ENCODE peak calls at places on chromosomes 1 and 21, in nine cellular contexts. One of them, this sample, is unnamed.

GRCh38 chr1:178976541-178976940 is 49.2 kb upstream of the FAM20B start:
- DNase-seq in body of pancreas: no peak
- DNase-seq in upper lobe of right lung: no peak
- DNase-seq in psoas muscle: no peak
- DNase-seq in uterus: no peak
- DNase-seq in pancreas: no peak
- DNase-seq in kidney epithelial cell: no peak
- DNase-seq in brain microvascular endothelial cell: no peak
- DNase-seq in right lobe of liver: no peak
- DNase-seq in this sample: no peak

GRCh38 chr1:12127206-12127810 is 39.5 kb upstream of the TNFRSF1B start:
- DNase-seq in right lobe of liver: no peak
- DNase-seq in pancreas: no peak
- DNase-seq in brain microvascular endothelial cell: no peak
- DNase-seq in upper lobe of right lung: no peak
- DNase-seq in uterus: no peak
- DNase-seq in kidney epithelial cell: no peak
- DNase-seq in body of pancreas: no peak
- DNase-seq in psoas muscle: no peak
- DNase-seq in this sample: no peak

GRCh38 chr1:91523462-91523861 is 22.8 kb downstream of the CDC7 start:
- DNase-seq in kidney epithelial cell: peak; percentile 73
- DNase-seq in body of pancreas: no peak
- DNase-seq in upper lobe of right lung: no peak
- DNase-seq in psoas muscle: no peak
- DNase-seq in pancreas: no peak
- DNase-seq in brain microvascular endothelial cell: no peak
- DNase-seq in uterus: no peak
- DNase-seq in right lobe of liver: no peak
- DNase-seq in this sample: no peak

GRCh38 chr1:108561731-108562326 is 1.9 kb downstream of the EEIG2 start:
- DNase-seq in uterus: peak; percentile 19
- DNase-seq in right lobe of liver: peak; percentile 79
- DNase-seq in body of pancreas: peak; percentile 82
- DNase-seq in upper lobe of right lung: peak; percentile 92
- DNase-seq in psoas muscle: peak; percentile 43
- DNase-seq in brain microvascular endothelial cell: no peak
- DNase-seq in pancreas: peak; percentile 82
- DNase-seq in kidney epithelial cell: no peak
- DNase-seq in this sample: no peak

GRCh38 chr1:166844791-166845190 is 5.5 kb downstream of the POGK start:
- DNase-seq in kidney epithelial cell: no peak
- DNase-seq in psoas muscle: no peak
- DNase-seq in upper lobe of right lung: no peak
- DNase-seq in right lobe of liver: no peak
- DNase-seq in brain microvascular endothelial cell: no peak
- DNase-seq in uterus: no peak
- DNase-seq in pancreas: no peak
- DNase-seq in body of pancreas: no peak
- DNase-seq in this sample: no peak

GRCh38 chr1:96464991-96465875 is 256.4 kb upstream of the PTBP2 start:
- DNase-seq in psoas muscle: peak; percentile 32
- DNase-seq in pancreas: no peak
- DNase-seq in body of pancreas: no peak
- DNase-seq in brain microvascular endothelial cell: no peak
- DNase-seq in uterus: no peak
- DNase-seq in right lobe of liver: peak; percentile 62
- DNase-seq in kidney epithelial cell: no peak
- DNase-seq in upper lobe of right lung: no peak
- DNase-seq in this sample: no peak

GRCh38 chr1:62131093-62131725 is 63.4 kb upstream of the L1TD1 start:
- DNase-seq in body of pancreas: peak; percentile 36
- DNase-seq in brain microvascular endothelial cell: peak; percentile 53
- DNase-seq in psoas muscle: no peak
- DNase-seq in uterus: no peak
- DNase-seq in pancreas: no peak
- DNase-seq in kidney epithelial cell: peak; percentile 42
- DNase-seq in upper lobe of right lung: no peak
- DNase-seq in right lobe of liver: no peak
- DNase-seq in this sample: peak; percentile 33

GRCh38 chr1:54475357-54476230 is 69.4 kb upstream of the SSBP3 start:
- DNase-seq in kidney epithelial cell: no peak
- DNase-seq in body of pancreas: no peak
- DNase-seq in right lobe of liver: no peak
- DNase-seq in pancreas: no peak
- DNase-seq in uterus: peak; percentile 54
- DNase-seq in psoas muscle: no peak
- DNase-seq in brain microvascular endothelial cell: no peak
- DNase-seq in upper lobe of right lung: no peak
- DNase-seq in this sample: no peak

GRCh38 chr1:69567847-69568434 is at the start of gene LRRC7:
- DNase-seq in upper lobe of right lung: peak; percentile 63
- DNase-seq in right lobe of liver: peak; percentile 53
- DNase-seq in body of pancreas: no peak
- DNase-seq in psoas muscle: no peak
- DNase-seq in brain microvascular endothelial cell: no peak
- DNase-seq in kidney epithelial cell: no peak
- DNase-seq in pancreas: peak; percentile 20
- DNase-seq in uterus: no peak
- DNase-seq in this sample: no peak

GRCh38 chr1:205929812-205930577 is 13.3 kb downstream of the SLC26A9 start:
- DNase-seq in pancreas: no peak
- DNase-seq in uterus: no peak
- DNase-seq in right lobe of liver: no peak
- DNase-seq in psoas muscle: no peak
- DNase-seq in upper lobe of right lung: no peak
- DNase-seq in kidney epithelial cell: no peak
- DNase-seq in body of pancreas: no peak
- DNase-seq in brain microvascular endothelial cell: no peak
- DNase-seq in this sample: no peak

GRCh38 chr1:34686531-34686930 is 68.3 kb upstream of the GJB5 start:
- DNase-seq in psoas muscle: no peak
- DNase-seq in uterus: no peak
- DNase-seq in kidney epithelial cell: no peak
- DNase-seq in pancreas: no peak
- DNase-seq in body of pancreas: no peak
- DNase-seq in right lobe of liver: no peak
- DNase-seq in brain microvascular endothelial cell: no peak
- DNase-seq in upper lobe of right lung: peak; percentile 72
- DNase-seq in this sample: no peak

GRCh38 chr1:147177611-147178370 is 5.5 kb upstream of the PRKAB2 start:
- DNase-seq in upper lobe of right lung: no peak
- DNase-seq in brain microvascular endothelial cell: no peak
- DNase-seq in uterus: no peak
- DNase-seq in pancreas: no peak
- DNase-seq in kidney epithelial cell: no peak
- DNase-seq in psoas muscle: no peak
- DNase-seq in body of pancreas: no peak
- DNase-seq in right lobe of liver: no peak
- DNase-seq in this sample: no peak

GRCh38 chr1:228867951-228868730 is 132.9 kb downstream of the RHOU start:
- DNase-seq in kidney epithelial cell: no peak
- DNase-seq in upper lobe of right lung: no peak
- DNase-seq in body of pancreas: no peak
- DNase-seq in brain microvascular endothelial cell: no peak
- DNase-seq in uterus: no peak
- DNase-seq in pancreas: no peak
- DNase-seq in psoas muscle: peak; percentile 36
- DNase-seq in right lobe of liver: no peak
- DNase-seq in this sample: no peak

GRCh38 chr21:15437873-15438272 is 291.9 kb upstream of the USP25 start:
- DNase-seq in body of pancreas: no peak
- DNase-seq in uterus: no peak
- DNase-seq in psoas muscle: no peak
- DNase-seq in pancreas: no peak
- DNase-seq in kidney epithelial cell: peak; percentile 56
- DNase-seq in upper lobe of right lung: no peak
- DNase-seq in brain microvascular endothelial cell: no peak
- DNase-seq in right lobe of liver: no peak
- DNase-seq in this sample: peak; percentile 30

DNA sequence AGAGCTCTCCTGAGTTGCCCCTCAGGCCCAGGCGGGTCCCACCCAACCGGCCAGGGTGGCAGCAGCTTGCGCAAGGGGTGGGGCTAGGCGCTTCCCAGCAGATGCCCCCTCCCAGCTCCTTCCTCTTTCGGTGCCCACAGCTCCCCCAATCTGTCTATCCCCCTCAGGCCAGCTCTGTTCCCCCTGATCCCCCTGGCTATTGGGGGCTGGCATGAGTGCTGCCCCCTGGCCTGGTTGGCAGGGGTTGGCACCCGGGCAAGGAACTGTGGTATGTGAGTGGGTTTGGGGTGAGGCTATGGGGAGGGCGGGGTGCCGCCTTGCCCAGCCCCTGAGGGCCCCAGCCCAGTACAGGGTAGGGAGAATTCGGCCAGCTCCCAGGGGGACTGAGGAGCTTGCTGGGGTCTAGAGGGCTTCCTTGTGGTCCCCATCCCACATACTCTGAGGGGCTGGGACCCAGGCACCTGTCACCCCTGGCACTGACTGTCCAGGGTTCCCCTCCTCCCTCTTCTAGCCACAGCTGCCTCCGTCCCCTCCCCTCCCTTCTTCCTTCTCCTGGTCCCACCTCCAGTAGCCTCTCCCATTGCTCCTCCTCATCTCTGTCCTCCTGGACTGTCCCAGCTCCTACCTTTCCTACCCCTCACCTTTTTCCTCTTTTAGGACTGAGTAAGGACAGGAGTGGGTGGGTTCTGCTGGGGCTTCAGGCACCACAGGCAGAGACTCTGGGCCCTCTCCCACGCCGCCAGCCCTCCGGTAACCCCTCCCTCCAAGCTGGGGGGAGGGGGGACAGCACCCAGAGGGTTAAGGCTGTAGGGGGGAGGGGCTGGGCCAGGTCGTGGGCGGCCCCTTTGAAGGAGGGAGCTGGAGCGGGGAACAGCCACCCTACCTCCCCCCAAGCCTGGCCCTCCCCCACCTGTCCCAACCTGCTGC is 5.7 kb downstream of the ZBTB7B start:
- DNase-seq in body of pancreas: no peak
- DNase-seq in psoas muscle: no peak
- DNase-seq in brain microvascular endothelial cell: no peak
- DNase-seq in upper lobe of right lung: no peak
- DNase-seq in kidney epithelial cell: no peak
- DNase-seq in pancreas: no peak
- DNase-seq in uterus: no peak
- DNase-seq in right lobe of liver: no peak
- DNase-seq in this sample: no peak
- H3K4me3 ChIP-seq in body of pancreas: no peak overlapping the region
- H3K4me3 ChIP-seq in psoas muscle: peak overlapping the region; percentile 62
- H3K4me3 ChIP-seq in brain microvascular endothelial cell: no peak overlapping the region
- H3K4me3 ChIP-seq in upper lobe of right lung: peak overlapping the region; percentile 41
- H3K4me3 ChIP-seq in kidney epithelial cell: no peak overlapping the region
- H3K4me3 ChIP-seq in pancreas: no peak overlapping the region
- H3K4me3 ChIP-seq in uterus: no peak overlapping the region
- H3K4me3 ChIP-seq in right lobe of liver: no peak overlapping the region
- H3K4me3 ChIP-seq in this sample: no peak overlapping the region

DNA sequence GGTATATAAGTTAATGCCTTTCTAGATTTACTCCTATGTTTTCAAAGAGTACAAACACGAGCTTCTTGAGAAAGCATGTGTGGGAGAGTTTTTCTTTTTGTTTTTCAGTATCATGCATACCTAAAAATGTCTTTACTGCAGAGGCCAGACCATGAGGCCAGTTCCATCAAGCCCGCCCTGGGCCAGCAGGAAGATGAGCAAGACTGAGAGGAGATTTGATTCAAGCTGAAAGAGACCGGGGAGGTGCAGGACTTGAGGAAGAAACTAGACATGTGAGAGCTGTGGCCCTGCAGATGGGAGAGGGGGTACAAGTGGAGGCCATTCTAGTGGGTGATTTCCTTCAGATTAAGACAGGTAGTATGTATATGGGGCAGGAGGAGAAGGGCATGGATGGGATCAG is 33.4 kb upstream of the NTPCR start:
- DNase-seq in psoas muscle: no peak
- DNase-seq in upper lobe of right lung: no peak
- DNase-seq in right lobe of liver: no peak
- DNase-seq in uterus: no peak
- DNase-seq in pancreas: no peak
- DNase-seq in body of pancreas: no peak
- DNase-seq in kidney epithelial cell: no peak
- DNase-seq in brain microvascular endothelial cell: no peak
- DNase-seq in this sample: no peak
- TF ChIP-seq CTCF in psoas muscle: no peak
- TF ChIP-seq CTCF in upper lobe of right lung: no peak
- TF ChIP-seq CTCF in right lobe of liver: no peak
- TF ChIP-seq CTCF in uterus: no peak
- TF ChIP-seq CTCF in pancreas: no peak
- TF ChIP-seq CTCF in body of pancreas: no peak
- TF ChIP-seq CTCF in kidney epithelial cell: no peak
- TF ChIP-seq CTCF in brain microvascular endothelial cell: no peak
- TF ChIP-seq CTCF in this sample: no peak

GRCh38 chr1:42379794-42380616 is 587 bp upstream of the RIMKLA start:
- DNase-seq in psoas muscle: no peak
- DNase-seq in uterus: no peak
- DNase-seq in upper lobe of right lung: no peak
- DNase-seq in body of pancreas: no peak
- DNase-seq in kidney epithelial cell: no peak
- DNase-seq in right lobe of liver: no peak
- DNase-seq in pancreas: peak; percentile 15
- DNase-seq in brain microvascular endothelial cell: peak; percentile 7
- DNase-seq in this sample: peak; percentile 2

GRCh38 chr1:42385283-42385682 is 4.7 kb downstream of the RIMKLA start:
- DNase-seq in brain microvascular endothelial cell: peak; percentile 2
- DNase-seq in psoas muscle: no peak
- DNase-seq in kidney epithelial cell: no peak
- DNase-seq in upper lobe of right lung: no peak
- DNase-seq in uterus: no peak
- DNase-seq in body of pancreas: no peak
- DNase-seq in right lobe of liver: no peak
- DNase-seq in pancreas: no peak
- DNase-seq in this sample: peak; percentile 1

GRCh38 chr1:42386051-42386450 is 5.5 kb downstream of the RIMKLA start:
- DNase-seq in kidney epithelial cell: no peak
- DNase-seq in right lobe of liver: no peak
- DNase-seq in body of pancreas: no peak
- DNase-seq in uterus: no peak
- DNase-seq in pancreas: no peak
- DNase-seq in brain microvascular endothelial cell: no peak
- DNase-seq in psoas muscle: no peak
- DNase-seq in upper lobe of right lung: no peak
- DNase-seq in this sample: no peak

GRCh38 chr1:42381424-42381673 is 757 bp downstream of the RIMKLA start:
- DNase-seq in right lobe of liver: no peak
- DNase-seq in pancreas: no peak
- DNase-seq in brain microvascular endothelial cell: no peak
- DNase-seq in psoas muscle: no peak
- DNase-seq in uterus: no peak
- DNase-seq in kidney epithelial cell: no peak
- DNase-seq in upper lobe of right lung: no peak
- DNase-seq in body of pancreas: no peak
- DNase-seq in this sample: no peak

GRCh38 chr1:42380617-42381423 is at the start of gene RIMKLA:
- DNase-seq in body of pancreas: peak; percentile 65
- DNase-seq in uterus: no peak
- DNase-seq in psoas muscle: peak; percentile 57
- DNase-seq in upper lobe of right lung: peak; percentile 81
- DNase-seq in kidney epithelial cell: no peak
- DNase-seq in brain microvascular endothelial cell: no peak
- DNase-seq in pancreas: peak; percentile 62
- DNase-seq in right lobe of liver: peak; percentile 58
- DNase-seq in this sample: no peak
- H3K4me3 ChIP-seq in body of pancreas: no peak within 1 kb of the TSS
- H3K4me3 ChIP-seq in uterus: peak within 1 kb of the TSS; percentile 4
- H3K4me3 ChIP-seq in psoas muscle: peak within 1 kb of the TSS; percentile 71
- H3K4me3 ChIP-seq in upper lobe of right lung: peak within 1 kb of the TSS; percentile 66
- H3K4me3 ChIP-seq in kidney epithelial cell: peak within 1 kb of the TSS; percentile 41
- H3K4me3 ChIP-seq in brain microvascular endothelial cell: peak within 1 kb of the TSS; percentile 36
- H3K4me3 ChIP-seq in pancreas: peak within 1 kb of the TSS; percentile 55
- H3K4me3 ChIP-seq in right lobe of liver: peak within 1 kb of the TSS; percentile 44
- H3K4me3 ChIP-seq in this sample: peak within 1 kb of the TSS; percentile 26

GRCh38 chr1:171740987-171741871 is 636 bp downstream of the VAMP4 start:
- DNase-seq in pancreas: peak; percentile 33
- DNase-seq in kidney epithelial cell: no peak
- DNase-seq in upper lobe of right lung: no peak
- DNase-seq in psoas muscle: peak; percentile 29
- DNase-seq in brain microvascular endothelial cell: peak; percentile 11
- DNase-seq in body of pancreas: peak; percentile 27
- DNase-seq in right lobe of liver: no peak
- DNase-seq in uterus: peak; percentile 44
- DNase-seq in this sample: no peak
- TF ChIP-seq CTCF in pancreas: no peak
- TF ChIP-seq CTCF in kidney epithelial cell: no peak
- TF ChIP-seq CTCF in upper lobe of right lung: peak; percentile 23
- TF ChIP-seq CTCF in psoas muscle: no peak
- TF ChIP-seq CTCF in brain microvascular endothelial cell: peak; percentile 30
- TF ChIP-seq CTCF in body of pancreas: peak; percentile 36
- TF ChIP-seq CTCF in right lobe of liver: peak; percentile 21
- TF ChIP-seq CTCF in uterus: no peak
- TF ChIP-seq CTCF in this sample: peak; percentile 3